ENCODE peak calls at places on chromosomes 7 and 10, in nine cellular contexts. R is breast epithelium; F is prostate gland; C is mucosa of descending colon; Z is CD8-positive, alpha-beta memory T cell; M is A673; J is heart left ventricle; V is esophagus squamous epithelium; U is tibial nerve. G is an unnamed sample. For H3K4me1 and H3K9me3, the result is how much of the 10 kb centered on the place peaks cover.

GRCh38 chr7:115099906-115100305 is 178.0 kb downstream of the MDFIC start:
- DNase-seq in C (no peak), V (no peak), Z (no peak), F (no peak), U (no peak), R (no peak), M (no peak), J (no peak), G (no peak)

GRCh38 chr7:1694981-1695511 is 25.0 kb downstream of the ELFN1 start:
- DNase-seq in R (peak), V (no peak), M (no peak), F (no peak), J (no peak), C (no peak), Z (no peak), U (peak), G (peak)

GRCh38 chr10:3391657-3392056 is 219.1 kb upstream of the PITRM1 start:
- DNase-seq in C (no peak), F (no peak), U (no peak), J (no peak), R (no peak), V (no peak), M (no peak), Z (no peak), G (no peak)

GRCh38 chr10:78170026-78170475 is 136.4 kb downstream of the RPS24 start:
- DNase-seq in V (no peak), Z (no peak), R (no peak), U (no peak), M (no peak), C (no peak), J (no peak), F (no peak), G (no peak)

GRCh38 chr10:121307411-121307980 is 290.7 kb downstream of the FGFR2 start:
- DNase-seq in M (no peak), Z (no peak), J (no peak), V (no peak), R (no peak), C (no peak), U (no peak), F (no peak), G (no peak)

GRCh38 chr10:6044651-6045599 is 17.2 kb downstream of the IL2RA start:
- DNase-seq in C (peak), U (no peak), R (no peak), M (no peak), V (no peak), F (no peak), J (peak), Z (no peak), G (no peak)

GRCh38 chr10:118870467-118871243 is 115.9 kb upstream of the CACUL1 start:
- DNase-seq in F (no peak), M (peak), U (no peak), J (peak), Z (no peak), V (no peak), C (no peak), R (no peak), G (no peak)

GRCh38 chr10:122461367-122461728 is at the start of gene HTRA1:
- DNase-seq in V (no peak), J (peak), C (peak), Z (no peak), U (peak), F (peak), R (peak), M (no peak), G (peak)

GRCh38 chr7:156155988-156156733 is 343.9 kb upstream of the SHH start:
- DNase-seq in F (no peak), M (no peak), V (no peak), R (no peak), U (no peak), C (no peak), Z (no peak), J (no peak), G (no peak)

GRCh38 chr7:139829654-139830130 is 628 bp downstream of the TBXAS1 start:
- DNase-seq in M (peak), V (no peak), J (no peak), C (no peak), R (no peak), Z (no peak), F (no peak), U (no peak), G (no peak)

GRCh38 chr10:48507933-48508830 is 96.7 kb downstream of the ARHGAP22 start:
- DNase-seq in J (peak), M (no peak), F (no peak), C (peak), V (no peak), R (no peak), Z (no peak), U (peak), G (no peak)

GRCh38 chr7:107715531-107715930 is 28.4 kb upstream of the CBLL1 start:
- DNase-seq in J (no peak), M (no peak), Z (no peak), C (no peak), U (no peak), V (no peak), R (no peak), F (no peak), G (no peak)

GRCh38 chr7:192035-192649 is at the start of gene FAM20C:
- DNase-seq in U (peak), Z (peak), C (peak), M (peak), F (peak), R (peak), V (no peak), J (peak), G (peak)
- H3K4me3 ChIP-seq in U (peak), Z (no peak), C (peak), M (peak), F (peak), R (peak), V (peak), J (peak), G (peak)

GRCh38 chr7:16484453-16485158 is 19.1 kb upstream of the SOSTDC1 start:
- DNase-seq in U (no peak), J (no peak), F (no peak), V (no peak), Z (no peak), R (no peak), M (no peak), C (no peak), G (no peak)

GRCh38 chr7:16479587-16479986 is 14.0 kb upstream of the SOSTDC1 start:
- DNase-seq in U (no peak), C (peak), V (no peak), J (no peak), R (no peak), Z (no peak), F (no peak), M (no peak), G (no peak)
- H3K4me1 ChIP-seq in U (under half), C (under half), V (under half), J (under half), R (under half), Z (under half), F (under half), M (under half), G (under half)

GRCh38 chr7:138004046-138004445 is 2.2 kb upstream of the CREB3L2 start:
- DNase-seq in J (no peak), F (no peak), R (no peak), Z (no peak), M (no peak), U (no peak), V (no peak), C (no peak), G (no peak)
- H3K9me3 ChIP-seq in J (under half), F (under half), R (under half), Z (under half), M (under half), U (under half), V (under half), C (under half), G (under half)

DNA sequence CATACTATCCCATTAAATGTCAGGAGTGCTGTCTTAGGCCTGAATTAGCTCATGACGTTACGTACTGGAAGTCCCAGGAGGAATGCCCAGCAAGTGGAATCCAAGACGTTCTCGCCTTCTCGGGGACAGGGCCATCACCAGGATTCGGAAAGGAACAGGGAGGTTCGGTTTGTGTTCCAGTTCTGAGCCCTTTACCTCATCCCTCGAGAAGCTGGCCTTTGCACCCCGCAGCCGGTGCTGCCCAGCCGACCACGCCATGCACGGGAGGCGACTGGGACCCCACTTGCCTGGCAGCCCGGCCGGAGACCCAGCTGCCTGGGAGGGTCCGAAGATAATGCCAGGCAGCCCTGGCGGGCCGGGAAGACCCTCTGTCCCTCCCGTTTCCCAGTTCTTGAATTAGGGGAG is 842 bp upstream of the CHST3 start:
- DNase-seq in V (no peak), C (no peak), R (no peak), F (no peak), U (peak), Z (no peak), M (no peak), J (peak), G (no peak)
- H3K4me3 ChIP-seq in V (peak), C (no peak), R (peak), F (peak), U (peak), Z (no peak), M (peak), J (peak), G (no peak)

G was measured in left lung.